ENCODE peak calls at places on chromosome 3, in five cellular contexts. One of them, this sample, is unnamed.

GRCh38 chr3:106367496-106367895 is 498.7 kb upstream of the CBLB start:
- DNase-seq in right cardiac atrium: no peak
- DNase-seq in kidney: no peak
- DNase-seq in H1: no peak
- DNase-seq in HCT116: no peak
- DNase-seq in this sample: no peak

GRCh38 chr3:53635041-53635440 is 140.6 kb downstream of the CACNA1D start:
- DNase-seq in right cardiac atrium: no peak
- DNase-seq in kidney: no peak
- DNase-seq in H1: no peak
- DNase-seq in HCT116: no peak
- DNase-seq in this sample: no peak

GRCh38 chr3:28590851-28591250 is 242.2 kb upstream of the AZI2 start:
- DNase-seq in right cardiac atrium: no peak
- DNase-seq in kidney: no peak
- DNase-seq in H1: no peak
- DNase-seq in HCT116: no peak
- DNase-seq in this sample: no peak

GRCh38 chr3:126972866-126973265 is 10.0 kb upstream of the PLXNA1 start:
- DNase-seq in right cardiac atrium: no peak
- DNase-seq in kidney: peak; percentile 72
- DNase-seq in H1: no peak
- DNase-seq in HCT116: no peak
- DNase-seq in this sample: no peak

GRCh38 chr3:191973820-191974219 is 512.9 kb downstream of the PYDC2 start:
- DNase-seq in right cardiac atrium: peak; percentile 28
- DNase-seq in kidney: no peak
- DNase-seq in H1: no peak
- DNase-seq in HCT116: no peak
- DNase-seq in this sample: no peak

GRCh38 chr3:126245811-126246727 is 65.7 kb upstream of the ALDH1L1 start:
- DNase-seq in right cardiac atrium: peak; percentile 77
- DNase-seq in kidney: no peak
- DNase-seq in H1: no peak
- DNase-seq in HCT116: peak; percentile 39
- DNase-seq in this sample: no peak

GRCh38 chr3:124439586-124439985 is 290.7 kb upstream of the UMPS start:
- DNase-seq in right cardiac atrium: no peak
- DNase-seq in kidney: no peak
- DNase-seq in H1: no peak
- DNase-seq in HCT116: no peak
- DNase-seq in this sample: no peak

GRCh38 chr3:52328536-52329080 is 12.5 kb downstream of the DNAH1 start:
- DNase-seq in right cardiac atrium: no peak
- DNase-seq in kidney: peak; percentile 55
- DNase-seq in H1: no peak
- DNase-seq in HCT116: no peak
- DNase-seq in this sample: no peak

GRCh38 chr3:142117052-142117451 is 32.3 kb downstream of the TFDP2 start:
- DNase-seq in right cardiac atrium: no peak
- DNase-seq in kidney: no peak
- DNase-seq in H1: no peak
- DNase-seq in HCT116: peak; percentile 48
- DNase-seq in this sample: no peak

GRCh38 chr3:69032137-69032536 is 18.7 kb upstream of the EOGT start:
- DNase-seq in right cardiac atrium: no peak
- DNase-seq in kidney: no peak
- DNase-seq in H1: no peak
- DNase-seq in HCT116: no peak
- DNase-seq in this sample: no peak

GRCh38 chr3:58868101-58868779 is 181.6 kb downstream of the CFAP20DC start:
- DNase-seq in right cardiac atrium: no peak
- DNase-seq in kidney: no peak
- DNase-seq in H1: no peak
- DNase-seq in HCT116: no peak
- DNase-seq in this sample: no peak

GRCh38 chr3:49265987-49266386 is 11.0 kb downstream of the C3orf62 start:
- DNase-seq in right cardiac atrium: peak; percentile 44
- DNase-seq in kidney: no peak
- DNase-seq in H1: no peak
- DNase-seq in HCT116: no peak
- DNase-seq in this sample: no peak

GRCh38 chr3:126567696-126568438 is 9.1 kb upstream of the C3orf22 start:
- DNase-seq in right cardiac atrium: no peak
- DNase-seq in kidney: no peak
- DNase-seq in H1: no peak
- DNase-seq in HCT116: no peak
- DNase-seq in this sample: no peak

GRCh38 chr3:120202363-120202762 is 82.7 kb downstream of the GPR156 start:
- DNase-seq in right cardiac atrium: no peak
- DNase-seq in kidney: no peak
- DNase-seq in H1: no peak
- DNase-seq in HCT116: no peak
- DNase-seq in this sample: no peak

GRCh38 chr3:88311826-88312225 is 162.1 kb downstream of the C3orf38 start:
- DNase-seq in right cardiac atrium: no peak
- DNase-seq in kidney: no peak
- DNase-seq in H1: no peak
- DNase-seq in HCT116: no peak
- DNase-seq in this sample: no peak

GRCh38 chr3:30667250-30667585 is 60.8 kb downstream of the TGFBR2 start:
- DNase-seq in right cardiac atrium: no peak
- DNase-seq in kidney: no peak
- DNase-seq in H1: peak; percentile 38
- DNase-seq in HCT116: no peak
- DNase-seq in this sample: no peak

GRCh38 chr3:84245779-84246178 is 713.0 kb upstream of the CADM2 start:
- DNase-seq in right cardiac atrium: no peak
- DNase-seq in kidney: no peak
- DNase-seq in H1: no peak
- DNase-seq in HCT116: no peak
- DNase-seq in this sample: no peak

GRCh38 chr3:195013411-195013810 is 257.5 kb downstream of the XXYLT1 start:
- DNase-seq in right cardiac atrium: no peak
- DNase-seq in kidney: no peak
- DNase-seq in H1: no peak
- DNase-seq in HCT116: no peak
- DNase-seq in this sample: no peak

GRCh38 chr3:46649436-46649835 is 37.1 kb downstream of the FAM240A start:
- DNase-seq in right cardiac atrium: no peak
- DNase-seq in kidney: no peak
- DNase-seq in H1: no peak
- DNase-seq in HCT116: no peak
- DNase-seq in this sample: no peak

GRCh38 chr3:161560006-161560637 is 63.5 kb downstream of the OTOL1 start:
- DNase-seq in right cardiac atrium: peak; percentile 26
- DNase-seq in kidney: no peak
- DNase-seq in H1: peak; percentile 27
- DNase-seq in HCT116: peak; percentile 37
- DNase-seq in this sample: no peak

GRCh38 chr3:134516905-134517304 is 31.0 kb downstream of the CEP63 start:
- DNase-seq in right cardiac atrium: no peak
- DNase-seq in kidney: no peak
- DNase-seq in H1: no peak
- DNase-seq in HCT116: no peak
- DNase-seq in this sample: no peak

DNA sequence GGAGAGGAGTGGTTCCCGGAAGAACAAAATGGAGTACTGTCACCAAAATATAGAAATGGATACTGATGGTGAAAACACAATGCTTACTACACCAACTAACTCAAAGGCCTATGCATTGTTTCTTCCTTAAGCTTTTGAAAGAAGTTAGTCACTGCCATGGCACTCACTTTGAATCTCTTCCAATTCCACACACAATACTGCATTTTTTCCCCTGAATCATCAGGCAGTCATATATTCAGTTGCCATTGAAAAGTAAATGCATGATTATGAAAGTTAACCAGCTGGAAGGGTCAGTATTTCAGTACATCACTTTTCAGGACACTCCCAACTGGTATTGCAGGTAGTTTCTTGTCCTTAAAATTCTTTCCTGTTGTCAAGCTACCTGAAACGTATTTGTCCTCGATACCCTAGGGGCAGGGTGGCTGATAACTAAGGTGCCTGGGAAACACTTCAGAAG is 9.0 kb upstream of the LRRFIP2 start:
- DNase-seq in right cardiac atrium: no peak
- DNase-seq in kidney: no peak
- DNase-seq in H1: no peak
- DNase-seq in HCT116: peak; percentile 73
- DNase-seq in this sample: no peak
- H3K27ac ChIP-seq in right cardiac atrium: peak overlapping the region; percentile 81
- H3K27ac ChIP-seq in kidney: no peak overlapping the region
- H3K27ac ChIP-seq in H1: no peak overlapping the region
- H3K27ac ChIP-seq in HCT116: peak overlapping the region; percentile 31
- H3K27ac ChIP-seq in this sample: peak overlapping the region; percentile 47

GRCh38 chr3:141050576-141050912 is 603 bp upstream of the SPSB4 start:
- DNase-seq in right cardiac atrium: no peak
- DNase-seq in kidney: no peak
- DNase-seq in H1: no peak
- DNase-seq in HCT116: no peak
- DNase-seq in this sample: no peak
- H3K4me3 ChIP-seq in right cardiac atrium: peak overlapping the region; percentile 71
- H3K4me3 ChIP-seq in kidney: no peak overlapping the region
- H3K4me3 ChIP-seq in H1: peak overlapping the region; percentile 92
- H3K4me3 ChIP-seq in HCT116: peak overlapping the region; percentile 45
- H3K4me3 ChIP-seq in this sample: peak overlapping the region; percentile 52

DNA sequence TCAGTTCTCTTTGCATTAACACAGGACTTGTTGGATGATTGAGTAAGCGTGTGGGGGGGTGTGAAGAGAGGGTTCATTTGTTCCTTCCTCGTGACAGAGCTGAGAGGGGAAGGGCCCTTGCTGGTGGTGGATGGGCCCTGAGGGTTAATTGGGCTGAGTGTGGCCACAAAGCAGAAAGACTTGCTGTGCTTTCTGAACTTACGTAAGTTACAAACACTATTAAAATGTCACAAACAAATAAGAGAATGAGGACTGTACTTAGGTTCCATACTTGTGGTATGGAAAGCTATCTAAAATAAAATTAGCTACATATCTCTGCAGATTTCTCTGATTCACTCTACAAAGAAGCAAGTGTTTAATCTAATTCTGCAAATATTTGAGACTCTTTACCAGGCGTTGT is 231.3 kb downstream of the LPP start:
- DNase-seq in right cardiac atrium: no peak
- DNase-seq in kidney: no peak
- DNase-seq in H1: no peak
- DNase-seq in HCT116: no peak
- DNase-seq in this sample: peak; percentile 57
- H3K27ac ChIP-seq in right cardiac atrium: no peak overlapping the region
- H3K27ac ChIP-seq in kidney: no peak overlapping the region
- H3K27ac ChIP-seq in H1: no peak overlapping the region
- H3K27ac ChIP-seq in HCT116: no peak overlapping the region
- H3K27ac ChIP-seq in this sample: no peak overlapping the region

DNA sequence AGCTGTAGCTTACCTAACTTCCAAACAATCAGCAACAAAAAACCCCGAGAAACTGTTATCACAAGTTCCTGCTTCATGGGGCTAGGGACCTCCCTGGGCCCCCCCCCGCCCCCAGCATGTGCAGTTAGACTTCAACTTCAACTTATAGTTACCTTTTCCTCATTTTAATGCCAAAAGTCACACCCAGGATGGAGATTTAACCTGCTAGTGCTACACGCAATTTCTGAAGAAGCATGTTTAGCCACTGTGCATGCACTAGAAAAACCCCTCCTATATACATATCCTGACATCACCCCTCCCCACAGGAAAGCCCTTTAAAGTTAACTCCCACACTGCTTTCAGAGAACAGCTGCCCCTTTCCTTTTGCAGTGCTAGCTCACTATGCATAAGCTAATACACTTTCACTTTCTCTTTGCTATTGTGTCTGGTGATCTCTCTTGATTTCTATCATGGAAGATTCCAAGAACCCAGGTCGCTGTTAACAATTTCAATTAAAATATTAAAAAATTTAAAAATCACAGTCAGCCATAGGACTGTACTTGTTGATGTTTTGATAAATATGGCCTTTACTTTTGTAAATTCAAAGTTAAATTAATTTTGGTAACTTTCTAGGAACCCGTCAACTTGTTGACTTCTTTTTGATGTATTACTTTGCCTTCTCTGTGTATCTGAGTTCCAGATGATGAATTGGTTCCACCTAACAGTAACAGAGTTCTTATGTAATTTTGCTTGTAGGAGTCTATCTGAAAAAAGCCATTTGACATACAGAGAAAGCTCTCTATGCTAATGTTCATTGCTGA is 75.2 kb upstream of the ACAD9 start:
- DNase-seq in right cardiac atrium: no peak
- DNase-seq in kidney: no peak
- DNase-seq in H1: no peak
- DNase-seq in HCT116: no peak
- DNase-seq in this sample: no peak
- H3K4me3 ChIP-seq in right cardiac atrium: peak overlapping the region; percentile 29
- H3K4me3 ChIP-seq in kidney: peak overlapping the region; percentile 47
- H3K4me3 ChIP-seq in H1: no peak overlapping the region
- H3K4me3 ChIP-seq in HCT116: no peak overlapping the region
- H3K4me3 ChIP-seq in this sample: peak overlapping the region; percentile 30

DNA sequence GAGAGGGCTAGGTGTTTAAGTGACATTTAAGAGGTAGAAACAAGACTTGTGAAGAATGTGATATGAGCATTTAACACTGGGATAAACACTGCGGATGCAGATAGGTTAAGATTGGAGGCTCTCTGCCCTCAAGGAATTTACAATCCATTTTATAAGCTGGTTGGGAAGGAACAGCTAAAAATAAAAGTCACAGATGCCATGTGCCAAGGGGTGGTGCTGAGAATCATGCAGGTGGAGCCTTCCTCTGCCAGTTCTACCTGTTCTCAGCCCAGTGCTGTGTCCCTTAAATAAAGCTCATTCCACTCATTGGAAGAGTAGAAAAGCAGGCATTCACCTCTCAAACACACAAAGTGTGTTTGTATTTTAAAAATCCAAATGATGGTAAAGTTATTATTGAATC is 261.9 kb downstream of the THRB start:
- DNase-seq in right cardiac atrium: no peak
- DNase-seq in kidney: no peak
- DNase-seq in H1: no peak
- DNase-seq in HCT116: no peak
- DNase-seq in this sample: no peak
- H3K27ac ChIP-seq in right cardiac atrium: no peak overlapping the region
- H3K27ac ChIP-seq in kidney: no peak overlapping the region
- H3K27ac ChIP-seq in H1: no peak overlapping the region
- H3K27ac ChIP-seq in HCT116: no peak overlapping the region
- H3K27ac ChIP-seq in this sample: no peak overlapping the region

GRCh38 chr3:19702416-19703078 is 231.5 kb downstream of the EFHB start:
- DNase-seq in right cardiac atrium: peak; percentile 41
- DNase-seq in kidney: peak; percentile 63
- DNase-seq in H1: no peak
- DNase-seq in HCT116: no peak
- DNase-seq in this sample: no peak
- H3K4me3 ChIP-seq in right cardiac atrium: no peak overlapping the region
- H3K4me3 ChIP-seq in kidney: no peak overlapping the region
- H3K4me3 ChIP-seq in H1: no peak overlapping the region
- H3K4me3 ChIP-seq in HCT116: no peak overlapping the region
- H3K4me3 ChIP-seq in this sample: no peak overlapping the region

GRCh38 chr3:64260391-64260790 is 35.1 kb upstream of the PRICKLE2 start:
- DNase-seq in right cardiac atrium: no peak
- DNase-seq in kidney: no peak
- DNase-seq in H1: no peak
- DNase-seq in HCT116: no peak
- DNase-seq in this sample: no peak
- H3K27ac ChIP-seq in right cardiac atrium: peak overlapping the region; percentile 53
- H3K27ac ChIP-seq in kidney: no peak overlapping the region
- H3K27ac ChIP-seq in H1: no peak overlapping the region
- H3K27ac ChIP-seq in HCT116: no peak overlapping the region
- H3K27ac ChIP-seq in this sample: no peak overlapping the region

GRCh38 chr3:173004681-173005080 is 136.4 kb downstream of the SPATA16 start:
- DNase-seq in right cardiac atrium: no peak
- DNase-seq in kidney: no peak
- DNase-seq in H1: no peak
- DNase-seq in HCT116: no peak
- DNase-seq in this sample: no peak
- H3K4me3 ChIP-seq in right cardiac atrium: no peak overlapping the region
- H3K4me3 ChIP-seq in kidney: no peak overlapping the region
- H3K4me3 ChIP-seq in H1: no peak overlapping the region
- H3K4me3 ChIP-seq in HCT116: no peak overlapping the region
- H3K4me3 ChIP-seq in this sample: no peak overlapping the region

This sample was measured in lower lobe of right lung.